ENCODE peak calls at places on chromosome 3, in five cellular contexts. U is heart left ventricle, F is right lobe of liver, Y is A673, K is body of pancreas. S is an unnamed sample.

GRCh38 chr3:63968612-63969350 is 54.5 kb downstream of the PSMD6 start:
- DNase-seq in Y (no peak), K (no peak), U (no peak), F (no peak), S (no peak)

GRCh38 chr3:51386159-51386851 is 1.2 kb downstream of the MANF start:
- DNase-seq in Y (no peak), F (no peak), K (no peak), U (no peak), S (peak; percentile 24)

GRCh38 chr3:139894638-139894989 is 40.4 kb upstream of the CLSTN2 start:
- DNase-seq in U (no peak), F (no peak), Y (no peak), K (peak; percentile 13), S (no peak)

GRCh38 chr3:124826703-124827102 is 60.5 kb downstream of the ITGB5 start:
- DNase-seq in F (no peak), K (no peak), Y (peak; percentile 32), U (no peak), S (no peak)

GRCh38 chr3:46098319-46098761 is 71.1 kb upstream of the XCR1 start:
- DNase-seq in K (no peak), U (no peak), Y (no peak), F (no peak), S (peak; percentile 56)

GRCh38 chr3:192916455-192917257 is 1.0 kb downstream of the MB21D2 start:
- DNase-seq in F (peak; percentile 70), Y (peak; percentile 91), K (peak; percentile 49), U (peak; percentile 86), S (peak; percentile 60)

GRCh38 chr3:188458761-188459160 is 304.8 kb downstream of the LPP start:
- DNase-seq in Y (no peak), F (no peak), K (no peak), U (no peak), S (no peak)

GRCh38 chr3:101571028-101571895 is 2.7 kb upstream of the PCNP start:
- DNase-seq in K (no peak), Y (peak; percentile 14), U (no peak), F (no peak), S (no peak)

GRCh38 chr3:16511561-16512434 is 1.7 kb downstream of the RFTN1 start:
- DNase-seq in U (no peak), K (peak; percentile 20), F (peak; percentile 49), Y (no peak), S (peak; percentile 53)

GRCh38 chr3:127768346-127769008 is 53.8 kb downstream of the MGLL start:
- DNase-seq in F (no peak), U (no peak), Y (peak; percentile 28), K (no peak), S (no peak)

GRCh38 chr3:181567446-181568075 is 144.2 kb upstream of the SOX2 start:
- DNase-seq in Y (no peak), K (no peak), F (no peak), U (no peak), S (no peak)

GRCh38 chr3:8529738-8530525 is 28.3 kb downstream of the LMCD1 start:
- DNase-seq in U (no peak), F (no peak), K (no peak), Y (peak; percentile 21), S (no peak)

GRCh38 chr3:134103470-134103869 is 73.7 kb upstream of the SLCO2A1 start:
- DNase-seq in K (no peak), U (no peak), Y (no peak), F (no peak), S (no peak)

GRCh38 chr3:31561891-31562290 is 29.2 kb downstream of the STT3B start:
- DNase-seq in U (no peak), Y (no peak), F (no peak), K (no peak), S (no peak)

S was measured in lung.